ENCODE peak calls at places on chromosomes 12 and 14, in five cellular contexts. U is PC-3; A is cardiac muscle cell; M is naive thymus-derived CD8-positive, alpha-beta T cell; Z is kidney epithelial cell. I is an unnamed sample.

GRCh38 chr14:65164068-65164824 is 61.9 kb upstream of the MAX start:
- DNase-seq in M (peak), A (peak), Z (no peak), U (peak), I (peak)

GRCh38 chr14:50052517-50052916 is 63.9 kb downstream of the VCPKMT start:
- DNase-seq in A (no peak), M (no peak), U (no peak), Z (no peak), I (no peak)

GRCh38 chr12:1350934-1351240 is 243.5 kb downstream of the FBXL14 start:
- DNase-seq in U (peak), A (no peak), M (no peak), Z (no peak), I (no peak)

GRCh38 chr12:107759410-107759809 is 1.5 kb downstream of the PRDM4 start:
- DNase-seq in M (no peak), Z (peak), U (peak), A (no peak), I (no peak)

GRCh38 chr14:22547309-22547947 is 41.6 kb downstream of the DAD1 start:
- DNase-seq in Z (no peak), M (no peak), A (no peak), U (no peak), I (no peak)

GRCh38 chr12:75725505-75726120 is 214.2 kb upstream of the KRR1 start:
- DNase-seq in Z (no peak), A (no peak), U (peak), M (no peak), I (no peak)

GRCh38 chr12:109951136-109951535 is 45.0 kb downstream of the GIT2 start:
- DNase-seq in A (no peak), U (peak), Z (peak), M (no peak), I (no peak)

GRCh38 chr12:122203301-122203967 is at the start of gene B3GNT4:
- DNase-seq in U (peak), A (peak), M (peak), Z (no peak), I (peak)

GRCh38 chr14:99595524-99595923 is 8.5 kb downstream of the CCDC85C start:
- DNase-seq in Z (no peak), U (no peak), M (no peak), A (no peak), I (no peak)

GRCh38 chr12:11623382-11623781 is 26.1 kb upstream of the ETV6 start:
- DNase-seq in A (no peak), U (no peak), Z (no peak), M (no peak), I (no peak)

GRCh38 chr14:75127903-75128595 is 1.2 kb upstream of the NEK9 start:
- DNase-seq in M (no peak), Z (no peak), U (no peak), A (no peak), I (no peak)

GRCh38 chr12:80241576-80242273 is 142.4 kb downstream of the OTOGL start:
- DNase-seq in Z (no peak), U (peak), M (no peak), A (no peak), I (no peak)

GRCh38 chr14:62251237-62251636 is 489.0 kb downstream of the SNAPC1 start:
- DNase-seq in M (no peak), A (no peak), U (no peak), Z (no peak), I (no peak)

GRCh38 chr14:63203618-63204406 is 431 bp upstream of the RHOJ start:
- DNase-seq in A (peak), M (no peak), U (peak), Z (peak), I (no peak)

GRCh38 chr14:100504372-100505078 is 82.7 kb downstream of the BEGAIN start:
- DNase-seq in Z (no peak), U (peak), A (no peak), M (no peak), I (no peak)

GRCh38 chr12:124913474-124914391 is 717 bp downstream of the UBC start:
- DNase-seq in M (peak), U (peak), A (peak), Z (no peak), I (peak)

I was measured in effector memory CD8-positive, alpha-beta T cell.